ENCODE peak calls at places on chromosomes 6 and 20, in eight cellular contexts. H is mesendoderm; F is GM03348; S is HS-5; O is fibroblast of the aortic adventitia; Q is stimulated activated CD4-positive, alpha-beta T cell treated with anti-CD3 and anti-CD28 coated beads, Interleukin-2, amount 100 ng/mL, for 24 hours; C is islet precursor cell; E is stimulated activated naive CD8-positive, alpha-beta T cell treated with anti-CD3 and anti-CD28 coated beads, Interleukin-15, Interleukin-2, amounts not matched to agents 100 U/mL and 50 U/mL, for 24 hours. B is an unnamed sample.

GRCh38 chr6:6960571-6961251 is 147.1 kb upstream of the RREB1 start:
- DNase-seq in H (peak; percentile 55), F (no peak), S (no peak), O (no peak), Q (no peak), C (peak; percentile 91), E (no peak), B (peak; percentile 90)

GRCh38 chr6:13920584-13920983 is 4.2 kb upstream of the RNF182 start:
- DNase-seq in H (no peak), F (no peak), S (no peak), O (no peak), Q (no peak), C (no peak), E (no peak), B (peak; percentile 52)

GRCh38 chr6:158536084-158536890 is 23.6 kb upstream of the TMEM181 start:
- DNase-seq in H (peak; percentile 92), F (peak; percentile 87), S (no peak), O (peak; percentile 74), Q (peak; percentile 74), C (peak; percentile 89), E (peak; percentile 75), B (peak; percentile 80)

GRCh38 chr6:130293800-130294199 is 71.0 kb upstream of the SAMD3 start:
- DNase-seq in H (peak; percentile 88), F (peak; percentile 83), S (peak; percentile 49), O (peak; percentile 84), Q (no peak), C (peak; percentile 69), E (peak; percentile 21), B (no peak)

GRCh38 chr20:32964575-32964974 is 39.7 kb downstream of the SUN5 start:
- DNase-seq in H (no peak), F (no peak), S (no peak), O (no peak), Q (no peak), C (no peak), E (no peak), B (no peak)

GRCh38 chr6:33433001-33433559 is 13.2 kb downstream of the SYNGAP1 start:
- DNase-seq in H (peak; percentile 89), F (no peak), S (no peak), O (no peak), Q (no peak), C (peak; percentile 88), E (no peak), B (no peak)

GRCh38 chr6:135680964-135681913 is 170.3 kb upstream of the PDE7B start:
- DNase-seq in H (no peak), F (no peak), S (no peak), O (no peak), Q (no peak), C (no peak), E (no peak), B (peak; percentile 46)

GRCh38 chr6:147204060-147204785 is at the start of gene STXBP5:
- DNase-seq in H (peak; percentile 73), F (peak; percentile 53), S (no peak), O (peak; percentile 48), Q (peak; percentile 39), C (peak; percentile 79), E (peak; percentile 50), B (peak; percentile 6)

GRCh38 chr6:111423960-111424846 is 58.8 kb downstream of the REV3L start:
- DNase-seq in H (no peak), F (peak; percentile 12), S (no peak), O (peak; percentile 26), Q (no peak), C (peak; percentile 70), E (no peak), B (peak; percentile 81)

GRCh38 chr20:24745206-24745605 is 203.9 kb upstream of the CST7 start:
- DNase-seq in H (no peak), F (no peak), S (no peak), O (no peak), Q (no peak), C (no peak), E (no peak), B (no peak)

GRCh38 chr6:125057392-125058246 is 95.4 kb downstream of the RNF217 start:
- DNase-seq in H (no peak), F (no peak), S (no peak), O (no peak), Q (no peak), C (no peak), E (no peak), B (no peak)

GRCh38 chr20:5781798-5782750 is 31.9 kb downstream of the SHLD1 start:
- DNase-seq in H (no peak), F (no peak), S (no peak), O (no peak), Q (no peak), C (peak; percentile 80), E (no peak), B (no peak)

GRCh38 chr6:44779130-44779826 is 391.8 kb downstream of the CDC5L start:
- DNase-seq in H (no peak), F (no peak), S (no peak), O (no peak), Q (no peak), C (no peak), E (no peak), B (no peak)

B was measured in NCI-H2029.